ENCODE peak calls at places on chromosomes 16 and 17, in ten cellular contexts. One of them, this sample, is unnamed.

GRCh38 chr17:81285179-81285878 is 9.8 kb downstream of the SLC38A10 start:
- DNase-seq in nephron progenitor cell: no peak
- DNase-seq in activated naive CD8-positive, alpha-beta T cell treated with anti-CD3 and anti-CD28 coated beads, Interleukin-2, amount 50 U/mL, for 24 hours: peak
- DNase-seq in stimulated activated CD4-positive, alpha-beta T cell treated with anti-CD3 and anti-CD28 coated beads, Interleukin-1b, Interleukin-23, amount 100 ng/mL, for 1 hour: no peak
- DNase-seq in head of caudate nucleus: peak
- DNase-seq in BJ: no peak
- DNase-seq in skeletal muscle cell: no peak
- DNase-seq in aorta: peak
- DNase-seq in HFF-Myc: no peak
- DNase-seq in ascending aorta: peak
- DNase-seq in this sample: no peak

GRCh38 chr17:77011173-77012011 is 129.4 kb upstream of the SEC14L1 start:
- DNase-seq in head of caudate nucleus: peak
- DNase-seq in aorta: no peak
- DNase-seq in BJ: no peak
- DNase-seq in nephron progenitor cell: peak
- DNase-seq in ascending aorta: no peak
- DNase-seq in skeletal muscle cell: no peak
- DNase-seq in HFF-Myc: peak
- DNase-seq in activated naive CD8-positive, alpha-beta T cell treated with anti-CD3 and anti-CD28 coated beads, Interleukin-2, amount 50 U/mL, for 24 hours: peak
- DNase-seq in stimulated activated CD4-positive, alpha-beta T cell treated with anti-CD3 and anti-CD28 coated beads, Interleukin-1b, Interleukin-23, amount 100 ng/mL, for 1 hour: no peak
- DNase-seq in this sample: no peak

GRCh38 chr17:15510361-15510760 is 42.9 kb upstream of the CDRT4 start:
- DNase-seq in skeletal muscle cell: peak
- DNase-seq in activated naive CD8-positive, alpha-beta T cell treated with anti-CD3 and anti-CD28 coated beads, Interleukin-2, amount 50 U/mL, for 24 hours: no peak
- DNase-seq in nephron progenitor cell: no peak
- DNase-seq in ascending aorta: no peak
- DNase-seq in HFF-Myc: no peak
- DNase-seq in aorta: no peak
- DNase-seq in head of caudate nucleus: no peak
- DNase-seq in BJ: peak
- DNase-seq in stimulated activated CD4-positive, alpha-beta T cell treated with anti-CD3 and anti-CD28 coated beads, Interleukin-1b, Interleukin-23, amount 100 ng/mL, for 1 hour: no peak
- DNase-seq in this sample: no peak

GRCh38 chr17:66715076-66715675 is 119.7 kb upstream of the CACNG5 start:
- DNase-seq in ascending aorta: no peak
- DNase-seq in BJ: no peak
- DNase-seq in stimulated activated CD4-positive, alpha-beta T cell treated with anti-CD3 and anti-CD28 coated beads, Interleukin-1b, Interleukin-23, amount 100 ng/mL, for 1 hour: no peak
- DNase-seq in activated naive CD8-positive, alpha-beta T cell treated with anti-CD3 and anti-CD28 coated beads, Interleukin-2, amount 50 U/mL, for 24 hours: no peak
- DNase-seq in aorta: no peak
- DNase-seq in nephron progenitor cell: no peak
- DNase-seq in HFF-Myc: no peak
- DNase-seq in head of caudate nucleus: no peak
- DNase-seq in skeletal muscle cell: no peak
- DNase-seq in this sample: no peak

GRCh38 chr16:89484923-89485679 is 5.3 kb downstream of the ANKRD11 start:
- DNase-seq in skeletal muscle cell: no peak
- DNase-seq in head of caudate nucleus: no peak
- DNase-seq in ascending aorta: no peak
- DNase-seq in BJ: no peak
- DNase-seq in activated naive CD8-positive, alpha-beta T cell treated with anti-CD3 and anti-CD28 coated beads, Interleukin-2, amount 50 U/mL, for 24 hours: no peak
- DNase-seq in nephron progenitor cell: no peak
- DNase-seq in aorta: no peak
- DNase-seq in HFF-Myc: no peak
- DNase-seq in stimulated activated CD4-positive, alpha-beta T cell treated with anti-CD3 and anti-CD28 coated beads, Interleukin-1b, Interleukin-23, amount 100 ng/mL, for 1 hour: no peak
- DNase-seq in this sample: no peak

GRCh38 chr16:22933173-22933572 is 119.2 kb downstream of the HS3ST2 start:
- DNase-seq in head of caudate nucleus: no peak
- DNase-seq in aorta: no peak
- DNase-seq in HFF-Myc: no peak
- DNase-seq in BJ: no peak
- DNase-seq in nephron progenitor cell: no peak
- DNase-seq in stimulated activated CD4-positive, alpha-beta T cell treated with anti-CD3 and anti-CD28 coated beads, Interleukin-1b, Interleukin-23, amount 100 ng/mL, for 1 hour: no peak
- DNase-seq in activated naive CD8-positive, alpha-beta T cell treated with anti-CD3 and anti-CD28 coated beads, Interleukin-2, amount 50 U/mL, for 24 hours: no peak
- DNase-seq in skeletal muscle cell: no peak
- DNase-seq in ascending aorta: no peak
- DNase-seq in this sample: no peak

GRCh38 chr16:1491327-1491726 is 1.8 kb upstream of the TELO2 start:
- DNase-seq in BJ: no peak
- DNase-seq in nephron progenitor cell: no peak
- DNase-seq in aorta: peak
- DNase-seq in head of caudate nucleus: no peak
- DNase-seq in skeletal muscle cell: no peak
- DNase-seq in stimulated activated CD4-positive, alpha-beta T cell treated with anti-CD3 and anti-CD28 coated beads, Interleukin-1b, Interleukin-23, amount 100 ng/mL, for 1 hour: no peak
- DNase-seq in ascending aorta: no peak
- DNase-seq in HFF-Myc: no peak
- DNase-seq in activated naive CD8-positive, alpha-beta T cell treated with anti-CD3 and anti-CD28 coated beads, Interleukin-2, amount 50 U/mL, for 24 hours: no peak
- DNase-seq in this sample: no peak

GRCh38 chr16:29756654-29757053 is 10.9 kb upstream of the C16orf54 start:
- DNase-seq in ascending aorta: no peak
- DNase-seq in head of caudate nucleus: no peak
- DNase-seq in skeletal muscle cell: no peak
- DNase-seq in activated naive CD8-positive, alpha-beta T cell treated with anti-CD3 and anti-CD28 coated beads, Interleukin-2, amount 50 U/mL, for 24 hours: no peak
- DNase-seq in stimulated activated CD4-positive, alpha-beta T cell treated with anti-CD3 and anti-CD28 coated beads, Interleukin-1b, Interleukin-23, amount 100 ng/mL, for 1 hour: no peak
- DNase-seq in nephron progenitor cell: no peak
- DNase-seq in HFF-Myc: no peak
- DNase-seq in aorta: no peak
- DNase-seq in BJ: no peak
- DNase-seq in this sample: no peak

GRCh38 chr17:38353084-38353604 is 1.5 kb downstream of the SOCS7 start:
- DNase-seq in ascending aorta: no peak
- DNase-seq in nephron progenitor cell: no peak
- DNase-seq in BJ: no peak
- DNase-seq in stimulated activated CD4-positive, alpha-beta T cell treated with anti-CD3 and anti-CD28 coated beads, Interleukin-1b, Interleukin-23, amount 100 ng/mL, for 1 hour: no peak
- DNase-seq in activated naive CD8-positive, alpha-beta T cell treated with anti-CD3 and anti-CD28 coated beads, Interleukin-2, amount 50 U/mL, for 24 hours: no peak
- DNase-seq in head of caudate nucleus: no peak
- DNase-seq in skeletal muscle cell: no peak
- DNase-seq in aorta: no peak
- DNase-seq in HFF-Myc: no peak
- DNase-seq in this sample: no peak

GRCh38 chr16:23182206-23182674 is 305 bp upstream of the SCNN1G start:
- DNase-seq in HFF-Myc: no peak
- DNase-seq in skeletal muscle cell: peak
- DNase-seq in ascending aorta: peak
- DNase-seq in head of caudate nucleus: peak
- DNase-seq in BJ: no peak
- DNase-seq in aorta: peak
- DNase-seq in activated naive CD8-positive, alpha-beta T cell treated with anti-CD3 and anti-CD28 coated beads, Interleukin-2, amount 50 U/mL, for 24 hours: peak
- DNase-seq in nephron progenitor cell: peak
- DNase-seq in stimulated activated CD4-positive, alpha-beta T cell treated with anti-CD3 and anti-CD28 coated beads, Interleukin-1b, Interleukin-23, amount 100 ng/mL, for 1 hour: peak
- DNase-seq in this sample: peak

GRCh38 chr16:89041571-89042481 is 51.8 kb upstream of the ACSF3 start:
- DNase-seq in HFF-Myc: no peak
- DNase-seq in nephron progenitor cell: peak
- DNase-seq in activated naive CD8-positive, alpha-beta T cell treated with anti-CD3 and anti-CD28 coated beads, Interleukin-2, amount 50 U/mL, for 24 hours: no peak
- DNase-seq in aorta: peak
- DNase-seq in stimulated activated CD4-positive, alpha-beta T cell treated with anti-CD3 and anti-CD28 coated beads, Interleukin-1b, Interleukin-23, amount 100 ng/mL, for 1 hour: no peak
- DNase-seq in skeletal muscle cell: no peak
- DNase-seq in ascending aorta: no peak
- DNase-seq in BJ: no peak
- DNase-seq in head of caudate nucleus: no peak
- DNase-seq in this sample: no peak

GRCh38 chr17:4548721-4549531 is 6.3 kb downstream of the MYBBP1A start:
- DNase-seq in skeletal muscle cell: no peak
- DNase-seq in ascending aorta: no peak
- DNase-seq in activated naive CD8-positive, alpha-beta T cell treated with anti-CD3 and anti-CD28 coated beads, Interleukin-2, amount 50 U/mL, for 24 hours: no peak
- DNase-seq in aorta: no peak
- DNase-seq in nephron progenitor cell: no peak
- DNase-seq in head of caudate nucleus: no peak
- DNase-seq in stimulated activated CD4-positive, alpha-beta T cell treated with anti-CD3 and anti-CD28 coated beads, Interleukin-1b, Interleukin-23, amount 100 ng/mL, for 1 hour: no peak
- DNase-seq in HFF-Myc: no peak
- DNase-seq in BJ: no peak
- DNase-seq in this sample: no peak

GRCh38 chr17:83202002-83203000 is 122.9 kb downstream of the METRNL start:
- DNase-seq in BJ: no peak
- DNase-seq in activated naive CD8-positive, alpha-beta T cell treated with anti-CD3 and anti-CD28 coated beads, Interleukin-2, amount 50 U/mL, for 24 hours: peak
- DNase-seq in stimulated activated CD4-positive, alpha-beta T cell treated with anti-CD3 and anti-CD28 coated beads, Interleukin-1b, Interleukin-23, amount 100 ng/mL, for 1 hour: no peak
- DNase-seq in ascending aorta: peak
- DNase-seq in nephron progenitor cell: peak
- DNase-seq in head of caudate nucleus: peak
- DNase-seq in HFF-Myc: no peak
- DNase-seq in aorta: peak
- DNase-seq in skeletal muscle cell: no peak
- DNase-seq in this sample: no peak

GRCh38 chr17:63697341-63698286 is 2.3 kb downstream of the LIMD2 start:
- DNase-seq in aorta: peak
- DNase-seq in BJ: no peak
- DNase-seq in head of caudate nucleus: no peak
- DNase-seq in skeletal muscle cell: no peak
- DNase-seq in stimulated activated CD4-positive, alpha-beta T cell treated with anti-CD3 and anti-CD28 coated beads, Interleukin-1b, Interleukin-23, amount 100 ng/mL, for 1 hour: peak
- DNase-seq in activated naive CD8-positive, alpha-beta T cell treated with anti-CD3 and anti-CD28 coated beads, Interleukin-2, amount 50 U/mL, for 24 hours: peak
- DNase-seq in HFF-Myc: no peak
- DNase-seq in ascending aorta: no peak
- DNase-seq in nephron progenitor cell: no peak
- DNase-seq in this sample: no peak

GRCh38 chr17:73027130-73027741 is 65.3 kb downstream of the SLC39A11 start:
- DNase-seq in head of caudate nucleus: no peak
- DNase-seq in BJ: peak
- DNase-seq in HFF-Myc: no peak
- DNase-seq in activated naive CD8-positive, alpha-beta T cell treated with anti-CD3 and anti-CD28 coated beads, Interleukin-2, amount 50 U/mL, for 24 hours: no peak
- DNase-seq in aorta: no peak
- DNase-seq in skeletal muscle cell: no peak
- DNase-seq in ascending aorta: no peak
- DNase-seq in stimulated activated CD4-positive, alpha-beta T cell treated with anti-CD3 and anti-CD28 coated beads, Interleukin-1b, Interleukin-23, amount 100 ng/mL, for 1 hour: no peak
- DNase-seq in nephron progenitor cell: no peak
- DNase-seq in this sample: no peak

GRCh38 chr17:33099252-33099651 is 107.6 kb downstream of the SPACA3 start:
- DNase-seq in stimulated activated CD4-positive, alpha-beta T cell treated with anti-CD3 and anti-CD28 coated beads, Interleukin-1b, Interleukin-23, amount 100 ng/mL, for 1 hour: no peak
- DNase-seq in aorta: no peak
- DNase-seq in skeletal muscle cell: no peak
- DNase-seq in head of caudate nucleus: no peak
- DNase-seq in BJ: no peak
- DNase-seq in activated naive CD8-positive, alpha-beta T cell treated with anti-CD3 and anti-CD28 coated beads, Interleukin-2, amount 50 U/mL, for 24 hours: no peak
- DNase-seq in ascending aorta: no peak
- DNase-seq in nephron progenitor cell: no peak
- DNase-seq in HFF-Myc: no peak
- DNase-seq in this sample: no peak

GRCh38 chr17:72077326-72077960 is 43.4 kb upstream of the SOX9 start:
- DNase-seq in aorta: no peak
- DNase-seq in stimulated activated CD4-positive, alpha-beta T cell treated with anti-CD3 and anti-CD28 coated beads, Interleukin-1b, Interleukin-23, amount 100 ng/mL, for 1 hour: no peak
- DNase-seq in skeletal muscle cell: no peak
- DNase-seq in head of caudate nucleus: no peak
- DNase-seq in HFF-Myc: no peak
- DNase-seq in BJ: no peak
- DNase-seq in ascending aorta: no peak
- DNase-seq in activated naive CD8-positive, alpha-beta T cell treated with anti-CD3 and anti-CD28 coated beads, Interleukin-2, amount 50 U/mL, for 24 hours: no peak
- DNase-seq in nephron progenitor cell: no peak
- DNase-seq in this sample: no peak

GRCh38 chr16:61313931-61314330 is 722.3 kb downstream of the CDH8 start:
- DNase-seq in skeletal muscle cell: no peak
- DNase-seq in BJ: no peak
- DNase-seq in nephron progenitor cell: no peak
- DNase-seq in ascending aorta: no peak
- DNase-seq in stimulated activated CD4-positive, alpha-beta T cell treated with anti-CD3 and anti-CD28 coated beads, Interleukin-1b, Interleukin-23, amount 100 ng/mL, for 1 hour: no peak
- DNase-seq in aorta: no peak
- DNase-seq in HFF-Myc: no peak
- DNase-seq in head of caudate nucleus: no peak
- DNase-seq in activated naive CD8-positive, alpha-beta T cell treated with anti-CD3 and anti-CD28 coated beads, Interleukin-2, amount 50 U/mL, for 24 hours: no peak
- DNase-seq in this sample: peak

GRCh38 chr17:8466873-8467272 is 31.2 kb downstream of the NDEL1 start:
- DNase-seq in skeletal muscle cell: no peak
- DNase-seq in stimulated activated CD4-positive, alpha-beta T cell treated with anti-CD3 and anti-CD28 coated beads, Interleukin-1b, Interleukin-23, amount 100 ng/mL, for 1 hour: no peak
- DNase-seq in nephron progenitor cell: no peak
- DNase-seq in ascending aorta: no peak
- DNase-seq in BJ: no peak
- DNase-seq in activated naive CD8-positive, alpha-beta T cell treated with anti-CD3 and anti-CD28 coated beads, Interleukin-2, amount 50 U/mL, for 24 hours: no peak
- DNase-seq in HFF-Myc: no peak
- DNase-seq in head of caudate nucleus: no peak
- DNase-seq in aorta: no peak
- DNase-seq in this sample: no peak

GRCh38 chr16:76486740-76487139 is 209.5 kb downstream of the CNTNAP4 start:
- DNase-seq in nephron progenitor cell: no peak
- DNase-seq in activated naive CD8-positive, alpha-beta T cell treated with anti-CD3 and anti-CD28 coated beads, Interleukin-2, amount 50 U/mL, for 24 hours: no peak
- DNase-seq in skeletal muscle cell: no peak
- DNase-seq in ascending aorta: no peak
- DNase-seq in BJ: no peak
- DNase-seq in aorta: no peak
- DNase-seq in HFF-Myc: no peak
- DNase-seq in stimulated activated CD4-positive, alpha-beta T cell treated with anti-CD3 and anti-CD28 coated beads, Interleukin-1b, Interleukin-23, amount 100 ng/mL, for 1 hour: no peak
- DNase-seq in head of caudate nucleus: no peak
- DNase-seq in this sample: no peak

GRCh38 chr16:79876332-79876730 is 275.8 kb upstream of the MAF start:
- DNase-seq in aorta: no peak
- DNase-seq in skeletal muscle cell: no peak
- DNase-seq in head of caudate nucleus: no peak
- DNase-seq in ascending aorta: no peak
- DNase-seq in activated naive CD8-positive, alpha-beta T cell treated with anti-CD3 and anti-CD28 coated beads, Interleukin-2, amount 50 U/mL, for 24 hours: no peak
- DNase-seq in stimulated activated CD4-positive, alpha-beta T cell treated with anti-CD3 and anti-CD28 coated beads, Interleukin-1b, Interleukin-23, amount 100 ng/mL, for 1 hour: no peak
- DNase-seq in HFF-Myc: no peak
- DNase-seq in BJ: no peak
- DNase-seq in nephron progenitor cell: no peak
- DNase-seq in this sample: no peak

GRCh38 chr16:56679813-56680212 is 2.5 kb upstream of the MT1X start:
- DNase-seq in skeletal muscle cell: no peak
- DNase-seq in HFF-Myc: no peak
- DNase-seq in activated naive CD8-positive, alpha-beta T cell treated with anti-CD3 and anti-CD28 coated beads, Interleukin-2, amount 50 U/mL, for 24 hours: no peak
- DNase-seq in nephron progenitor cell: no peak
- DNase-seq in stimulated activated CD4-positive, alpha-beta T cell treated with anti-CD3 and anti-CD28 coated beads, Interleukin-1b, Interleukin-23, amount 100 ng/mL, for 1 hour: no peak
- DNase-seq in head of caudate nucleus: no peak
- DNase-seq in ascending aorta: no peak
- DNase-seq in BJ: no peak
- DNase-seq in aorta: no peak
- DNase-seq in this sample: no peak

GRCh38 chr16:85354623-85355514 is 242.6 kb upstream of the CIBAR2 start:
- DNase-seq in aorta: no peak
- DNase-seq in ascending aorta: no peak
- DNase-seq in BJ: peak
- DNase-seq in activated naive CD8-positive, alpha-beta T cell treated with anti-CD3 and anti-CD28 coated beads, Interleukin-2, amount 50 U/mL, for 24 hours: no peak
- DNase-seq in skeletal muscle cell: peak
- DNase-seq in head of caudate nucleus: no peak
- DNase-seq in nephron progenitor cell: peak
- DNase-seq in stimulated activated CD4-positive, alpha-beta T cell treated with anti-CD3 and anti-CD28 coated beads, Interleukin-1b, Interleukin-23, amount 100 ng/mL, for 1 hour: no peak
- DNase-seq in HFF-Myc: peak
- DNase-seq in this sample: no peak

GRCh38 chr17:42535400-42536047 is 517 bp upstream of the NAGLU start:
- DNase-seq in HFF-Myc: no peak
- DNase-seq in stimulated activated CD4-positive, alpha-beta T cell treated with anti-CD3 and anti-CD28 coated beads, Interleukin-1b, Interleukin-23, amount 100 ng/mL, for 1 hour: no peak
- DNase-seq in aorta: no peak
- DNase-seq in skeletal muscle cell: no peak
- DNase-seq in BJ: no peak
- DNase-seq in nephron progenitor cell: no peak
- DNase-seq in ascending aorta: no peak
- DNase-seq in head of caudate nucleus: no peak
- DNase-seq in activated naive CD8-positive, alpha-beta T cell treated with anti-CD3 and anti-CD28 coated beads, Interleukin-2, amount 50 U/mL, for 24 hours: no peak
- DNase-seq in this sample: no peak

GRCh38 chr16:80369559-80369958 is 171.2 kb upstream of the DYNLRB2 start:
- DNase-seq in skeletal muscle cell: peak
- DNase-seq in HFF-Myc: peak
- DNase-seq in head of caudate nucleus: peak
- DNase-seq in nephron progenitor cell: peak
- DNase-seq in activated naive CD8-positive, alpha-beta T cell treated with anti-CD3 and anti-CD28 coated beads, Interleukin-2, amount 50 U/mL, for 24 hours: no peak
- DNase-seq in BJ: no peak
- DNase-seq in aorta: peak
- DNase-seq in ascending aorta: no peak
- DNase-seq in stimulated activated CD4-positive, alpha-beta T cell treated with anti-CD3 and anti-CD28 coated beads, Interleukin-1b, Interleukin-23, amount 100 ng/mL, for 1 hour: no peak
- DNase-seq in this sample: peak

GRCh38 chr16:15602285-15603044 is 40.5 kb downstream of the MARF1 start:
- DNase-seq in skeletal muscle cell: no peak
- DNase-seq in nephron progenitor cell: no peak
- DNase-seq in BJ: no peak
- DNase-seq in aorta: no peak
- DNase-seq in HFF-Myc: no peak
- DNase-seq in ascending aorta: no peak
- DNase-seq in head of caudate nucleus: no peak
- DNase-seq in stimulated activated CD4-positive, alpha-beta T cell treated with anti-CD3 and anti-CD28 coated beads, Interleukin-1b, Interleukin-23, amount 100 ng/mL, for 1 hour: no peak
- DNase-seq in activated naive CD8-positive, alpha-beta T cell treated with anti-CD3 and anti-CD28 coated beads, Interleukin-2, amount 50 U/mL, for 24 hours: no peak
- DNase-seq in this sample: no peak

GRCh38 chr17:78722101-78722761 is 59.8 kb downstream of the CYTH1 start:
- DNase-seq in activated naive CD8-positive, alpha-beta T cell treated with anti-CD3 and anti-CD28 coated beads, Interleukin-2, amount 50 U/mL, for 24 hours: no peak
- DNase-seq in ascending aorta: no peak
- DNase-seq in skeletal muscle cell: no peak
- DNase-seq in head of caudate nucleus: peak
- DNase-seq in HFF-Myc: no peak
- DNase-seq in aorta: peak
- DNase-seq in nephron progenitor cell: no peak
- DNase-seq in BJ: no peak
- DNase-seq in stimulated activated CD4-positive, alpha-beta T cell treated with anti-CD3 and anti-CD28 coated beads, Interleukin-1b, Interleukin-23, amount 100 ng/mL, for 1 hour: no peak
- DNase-seq in this sample: peak

GRCh38 chr16:10501016-10501607 is 79.3 kb downstream of the EMP2 start:
- DNase-seq in BJ: no peak
- DNase-seq in stimulated activated CD4-positive, alpha-beta T cell treated with anti-CD3 and anti-CD28 coated beads, Interleukin-1b, Interleukin-23, amount 100 ng/mL, for 1 hour: no peak
- DNase-seq in nephron progenitor cell: no peak
- DNase-seq in activated naive CD8-positive, alpha-beta T cell treated with anti-CD3 and anti-CD28 coated beads, Interleukin-2, amount 50 U/mL, for 24 hours: no peak
- DNase-seq in HFF-Myc: no peak
- DNase-seq in skeletal muscle cell: no peak
- DNase-seq in ascending aorta: no peak
- DNase-seq in head of caudate nucleus: no peak
- DNase-seq in aorta: no peak
- DNase-seq in this sample: no peak

This sample was measured in cerebellum.